ENCODE peak calls at places on chromosomes 2 and 18, in four cellular contexts. E is neural progenitor cell, T is fibroblast of mammary gland, Q is MM.1S. L is an unnamed sample.

GRCh38 chr2:238973038-238973772 is 125.3 kb downstream of the TWIST2 start:
- DNase-seq in E (no peak), T (peak), Q (no peak), L (peak)

GRCh38 chr2:232633413-232634318 is at the start of gene EFHD1:
- DNase-seq in E (peak), T (peak), Q (peak), L (peak)

GRCh38 chr18:77042583-77042982 is 90.0 kb downstream of the MBP start:
- DNase-seq in E (peak), T (no peak), Q (no peak), L (no peak)

GRCh38 chr2:79887747-79888374 is 375.0 kb downstream of the CTNNA2 start:
- DNase-seq in E (peak), T (peak), Q (peak), L (no peak)

GRCh38 chr2:109110185-109110584 is 18.8 kb upstream of the SH3RF3 start:
- DNase-seq in E (no peak), T (no peak), Q (no peak), L (no peak)

GRCh38 chr18:8283901-8284585 is 325.2 kb upstream of the RAB12 start:
- DNase-seq in E (no peak), T (peak), Q (no peak), L (no peak)

GRCh38 chr2:149422337-149422990 is 92.1 kb downstream of the LYPD6 start:
- DNase-seq in E (no peak), T (no peak), Q (no peak), L (peak)

GRCh38 chr2:6928452-6928851 is 11.2 kb downstream of the RNF144A start:
- DNase-seq in E (no peak), T (no peak), Q (no peak), L (no peak)

GRCh38 chr2:191501390-191502168 is 176.4 kb upstream of the NABP1 start:
- DNase-seq in E (no peak), T (peak), Q (no peak), L (no peak)

GRCh38 chr2:168210898-168211570 is 36.4 kb downstream of the STK39 start:
- DNase-seq in E (no peak), T (peak), Q (no peak), L (no peak)

GRCh38 chr18:74230922-74231714 is 60.6 kb downstream of the CYB5A start:
- DNase-seq in E (no peak), T (no peak), Q (no peak), L (no peak)

GRCh38 chr2:151289972-151290335 is 486 bp upstream of the NMI start:
- DNase-seq in E (no peak), T (peak), Q (no peak), L (peak)

GRCh38 chr2:120108049-120108448 is 95.2 kb downstream of the EPB41L5 start:
- DNase-seq in E (no peak), T (peak), Q (no peak), L (peak)

GRCh38 chr2:216545359-216545758 is 46.7 kb downstream of the RPL37A start:
- DNase-seq in E (no peak), T (peak), Q (no peak), L (no peak)

GRCh38 chr2:71358931-71359671 is 27.5 kb downstream of the ZNF638 start:
- DNase-seq in E (no peak), T (peak), Q (no peak), L (peak)

GRCh38 chr2:45024600-45025291 is 15.5 kb upstream of the SIX2 start:
- DNase-seq in E (no peak), T (peak), Q (peak), L (peak)

GRCh38 chr2:64867253-64867996 is 121.8 kb upstream of the SLC1A4 start:
- DNase-seq in E (no peak), T (no peak), Q (no peak), L (no peak)

GRCh38 chr2:231707625-231708049 is 688 bp upstream of the PTMA start:
- DNase-seq in E (peak), T (peak), Q (peak), L (no peak)

GRCh38 chr18:74290831-74291770 is 662 bp downstream of the CYB5A start:
- DNase-seq in E (peak), T (no peak), Q (no peak), L (no peak)

GRCh38 chr18:76412818-76413565 is 82.0 kb downstream of the ZNF516 start:
- DNase-seq in E (no peak), T (peak), Q (no peak), L (no peak)

GRCh38 chr2:203583696-203584095 is 48.6 kb upstream of the RAPH1 start:
- DNase-seq in E (no peak), T (peak), Q (peak), L (peak)

GRCh38 chr2:231926761-231927565 is 767 bp upstream of the NPPC start:
- DNase-seq in E (peak), T (no peak), Q (peak), L (no peak)

GRCh38 chr2:120709608-120710041 is 26.0 kb upstream of the GLI2 start:
- DNase-seq in E (no peak), T (peak), Q (no peak), L (no peak)

GRCh38 chr18:10938241-10938640 is 211.1 kb downstream of the PIEZO2 start:
- DNase-seq in E (no peak), T (no peak), Q (no peak), L (no peak)

GRCh38 chr2:240868286-240869108 is at the start of gene AGXT:
- DNase-seq in E (no peak), T (peak), Q (no peak), L (peak)

GRCh38 chr2:2809771-2810170 is 478.7 kb upstream of the MYT1L start:
- DNase-seq in E (no peak), T (no peak), Q (no peak), L (no peak)

GRCh38 chr2:219104107-219105050 is 43.7 kb upstream of the IHH start:
- DNase-seq in E (peak), T (peak), Q (peak), L (no peak)

GRCh38 chr2:95670167-95670566 is 78.4 kb downstream of the TRIM43 start:
- DNase-seq in E (no peak), T (peak), Q (no peak), L (peak)

GRCh38 chr2:172083725-172084483 is 1.4 kb upstream of the DLX1 start:
- DNase-seq in E (peak), T (no peak), Q (no peak), L (peak)

GRCh38 chr2:236943068-236943467 is 142.6 kb upstream of the COPS8 start:
- DNase-seq in E (no peak), T (no peak), Q (no peak), L (no peak)

GRCh38 chr18:36271153-36271552 is 26.4 kb upstream of the FHOD3 start:
- DNase-seq in E (no peak), T (no peak), Q (no peak), L (no peak)

GRCh38 chr18:36265035-36265434 is 32.5 kb upstream of the FHOD3 start:
- DNase-seq in E (no peak), T (no peak), Q (no peak), L (no peak)

GRCh38 chr18:36273347-36273746 is 24.2 kb upstream of the FHOD3 start:
- DNase-seq in E (no peak), T (no peak), Q (no peak), L (no peak)

GRCh38 chr18:36264283-36264682 is 33.2 kb upstream of the FHOD3 start:
- DNase-seq in E (no peak), T (no peak), Q (no peak), L (no peak)

GRCh38 chr18:36269157-36269556 is 28.4 kb upstream of the FHOD3 start:
- DNase-seq in E (no peak), T (no peak), Q (no peak), L (no peak)
- H3K4me3 ChIP-seq in E (no peak), T (no peak), Q (no peak), L (no peak)

DNA sequence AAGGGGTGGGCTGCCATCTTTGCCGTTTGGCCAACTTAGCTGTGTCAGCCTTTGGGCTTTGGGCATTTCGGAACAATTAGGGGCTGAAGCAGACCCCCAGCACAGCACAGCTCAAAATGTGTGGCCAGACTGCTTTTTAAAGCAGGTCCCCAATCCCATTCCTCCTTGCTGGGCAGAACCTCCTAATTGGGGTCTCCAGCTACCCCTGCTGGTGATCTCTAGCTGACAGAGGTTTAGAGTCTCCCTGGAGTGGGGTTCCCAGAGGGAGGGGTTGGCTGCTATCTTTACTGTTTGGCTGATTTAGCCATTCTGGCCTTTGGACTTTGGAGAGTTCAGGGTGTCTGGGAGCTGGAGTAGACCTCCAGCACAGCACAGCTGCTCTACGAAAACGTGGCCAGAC is 71.5 kb upstream of the LHCGR start:
- DNase-seq in E (no peak), T (no peak), Q (no peak), L (no peak)
- H3K4me3 ChIP-seq in E (no peak), T (no peak), Q (no peak), L (no peak)

GRCh38 chr2:75560022-75560767 is 544 bp downstream of the EVA1A start:
- DNase-seq in E (peak), T (peak), Q (peak), L (peak)

GRCh38 chr2:75559633-75560021 is 1.1 kb downstream of the EVA1A start:
- DNase-seq in E (no peak), T (no peak), Q (no peak), L (no peak)

GRCh38 chr2:75557474-75558131 is 3.1 kb downstream of the EVA1A start:
- DNase-seq in E (no peak), T (no peak), Q (no peak), L (no peak)

GRCh38 chr2:75558132-75558530 is 2.6 kb downstream of the EVA1A start:
- DNase-seq in E (no peak), T (no peak), Q (no peak), L (no peak)

GRCh38 chr2:75558786-75559428 is 1.8 kb downstream of the EVA1A start:
- DNase-seq in E (no peak), T (peak), Q (no peak), L (no peak)
- H3K4me3 ChIP-seq in E (no peak), T (peak), Q (no peak), L (peak)

GRCh38 chr2:74499269-74499939 is at the start of gene LBX2:
- DNase-seq in E (peak), T (no peak), Q (no peak), L (no peak)
- H3K4me3 ChIP-seq in E (peak), T (peak), Q (peak), L (no peak)

DNA sequence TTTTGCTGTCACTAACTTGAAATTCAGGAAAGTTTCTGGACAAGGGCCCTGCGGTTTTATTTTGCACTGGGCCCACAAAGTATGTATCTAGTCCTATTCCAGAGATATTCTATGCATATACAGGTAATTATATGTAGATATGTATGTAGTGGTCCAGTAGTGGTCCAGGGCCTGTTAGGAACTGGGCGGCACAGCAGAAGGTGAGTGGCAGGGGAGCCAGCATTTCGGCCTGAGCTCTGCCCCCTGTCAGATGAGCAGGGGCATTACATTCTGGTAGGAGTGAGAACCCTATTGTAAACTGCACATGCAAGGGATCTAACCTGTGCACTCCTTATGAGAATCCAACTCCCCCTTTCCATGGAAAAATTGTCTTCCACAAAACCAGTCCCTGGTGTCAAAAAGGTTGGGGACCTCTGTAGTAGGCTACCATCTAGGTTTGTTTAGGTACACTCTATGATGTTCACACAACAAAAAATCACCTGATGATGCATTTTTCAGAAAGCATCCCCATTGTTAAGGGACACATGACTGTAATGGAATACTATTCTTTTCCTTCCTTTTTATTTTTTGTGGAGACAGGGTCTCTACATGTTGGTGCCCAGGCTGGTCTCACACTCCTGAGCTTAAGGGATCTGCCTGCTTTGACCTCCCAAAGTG is 2.8 kb upstream of the PPP4R3B start:
- DNase-seq in E (peak), T (peak), Q (peak), L (peak)
- H3K4me3 ChIP-seq in E (peak), T (no peak), Q (no peak), L (no peak)